ENCODE peak calls at places on chromosomes 16 and 17, in five cellular contexts. H, R, Q, B and D are unnamed samples.
A peak's percentile ranks its signal among the peaks of the same experiment; 100 is the strongest.

GRCh38 chr17:72407336-72408121 is 286.7 kb downstream of the SOX9 start:
- DNase-seq in H (no peak), R (peak; percentile 90), Q (no peak), B (peak; percentile 55), D (no peak)

GRCh38 chr17:82590216-82590615 is 58.0 kb downstream of the WDR45B start:
- DNase-seq in H (no peak), R (peak; percentile 36), Q (no peak), B (no peak), D (no peak)

GRCh38 chr16:83443972-83444371 is 363.8 kb upstream of the HSBP1 start:
- DNase-seq in H (no peak), R (no peak), Q (no peak), B (no peak), D (no peak)

GRCh38 chr17:46056800-46057304 is 57.8 kb downstream of the STH start:
- DNase-seq in H (no peak), R (no peak), Q (no peak), B (no peak), D (no peak)

GRCh38 chr16:73054732-73055481 is 7.0 kb upstream of the ZFHX3 start:
- DNase-seq in H (no peak), R (no peak), Q (no peak), B (no peak), D (no peak)

GRCh38 chr17:69761767-69762321 is 313.2 kb upstream of the KCNJ16 start:
- DNase-seq in H (no peak), R (no peak), Q (no peak), B (no peak), D (no peak)

GRCh38 chr16:48899500-48899899 is 289.5 kb upstream of the N4BP1 start:
- DNase-seq in H (no peak), R (no peak), Q (no peak), B (no peak), D (no peak)

GRCh38 chr17:16444258-16444886 is 29.0 kb downstream of the TRPV2 start:
- DNase-seq in H (no peak), R (no peak), Q (no peak), B (no peak), D (no peak)

GRCh38 chr16:88003316-88003715 is 52.1 kb downstream of the BANP start:
- DNase-seq in H (no peak), R (no peak), Q (no peak), B (no peak), D (no peak)

GRCh38 chr17:1870592-1870991 is 40.8 kb downstream of the RPA1 start:
- DNase-seq in H (no peak), R (no peak), Q (no peak), B (no peak), D (peak; percentile 13)

GRCh38 chr16:3674513-3675295 is 20.2 kb downstream of the DNASE1 start:
- DNase-seq in H (no peak), R (peak; percentile 56), Q (no peak), B (no peak), D (no peak)

GRCh38 chr16:79192904-79193303 is 407.6 kb downstream of the MAF start:
- DNase-seq in H (no peak), R (no peak), Q (no peak), B (no peak), D (no peak)